ENCODE peak calls at places on chromosomes 11 and 22, in four cellular contexts. B is MM.1S, L is spleen, Q is fibroblast of lung. N is an unnamed sample. For H3K36me3 and H3K9me3, the result is how much of the 10 kb centered on the place peaks cover.

GRCh38 chr11:10382518-10382917 is 72.5 kb upstream of the AMPD3 start:
- DNase-seq in L (no peak), B (no peak), Q (no peak), N (no peak)

GRCh38 chr22:18028817-18029527 is 4.6 kb upstream of the MICAL3 start:
- DNase-seq in B (peak), Q (no peak), L (peak), N (no peak)

GRCh38 chr11:117473692-117474091 is 146.0 kb downstream of the CEP164 start:
- DNase-seq in L (no peak), Q (no peak), B (no peak), N (no peak)

GRCh38 chr22:42364641-42365336 is 67.4 kb downstream of the NFAM1 start:
- DNase-seq in L (no peak), B (no peak), Q (peak), N (no peak)

GRCh38 chr11:106087815-106088435 is 10.5 kb downstream of the AASDHPPT start:
- DNase-seq in L (no peak), B (peak), Q (peak), N (peak)

GRCh38 chr11:124307093-124307492 is 6.7 kb downstream of the OR8D1 start:
- DNase-seq in L (no peak), B (no peak), Q (no peak), N (no peak)

GRCh38 chr11:125871391-125872137 is 15.9 kb upstream of the HYLS1 start:
- DNase-seq in B (peak), L (no peak), Q (peak), N (peak)

GRCh38 chr11:129625930-129626329 is 189.7 kb upstream of the TMEM45B start:
- DNase-seq in L (no peak), B (no peak), Q (no peak), N (no peak)

GRCh38 chr22:17855891-17856290 is 81.6 kb upstream of the BID start:
- DNase-seq in L (no peak), Q (no peak), B (no peak), N (no peak)

GRCh38 chr22:20807315-20807752 is 33.4 kb downstream of the SERPIND1 start:
- DNase-seq in B (no peak), Q (peak), L (no peak), N (no peak)

GRCh38 chr11:28615542-28615941 is 507.4 kb downstream of the METTL15 start:
- DNase-seq in Q (no peak), L (no peak), B (no peak), N (no peak)

GRCh38 chr22:33328789-33329296 is 270.7 kb upstream of the SYN3 start:
- DNase-seq in B (no peak), L (no peak), Q (peak), N (no peak)

GRCh38 chr22:43828711-43829447 is 16.8 kb upstream of the EFCAB6 start:
- DNase-seq in L (peak), B (no peak), Q (peak), N (no peak)

GRCh38 chr11:117442049-117442868 is 114.6 kb downstream of the CEP164 start:
- DNase-seq in L (no peak), B (no peak), Q (no peak), N (no peak)

GRCh38 chr22:47304854-47305253 is 542.4 kb downstream of the TBC1D22A start:
- DNase-seq in L (no peak), B (no peak), Q (no peak), N (no peak)

GRCh38 chr11:83864412-83865057 is 578.4 kb upstream of the CCDC90B start:
- DNase-seq in Q (no peak), B (no peak), L (no peak), N (no peak)

GRCh38 chr11:111395749-111396148 is 16.7 kb upstream of the POU2AF1 start:
- DNase-seq in L (peak), Q (no peak), B (no peak), N (no peak)
- H3K4me3 ChIP-seq in L (no peak), Q (no peak), B (no peak), N (no peak)

GRCh38 chr11:65119670-65119995 is 2.1 kb upstream of the ZNHIT2 start:
- DNase-seq in B (no peak), Q (no peak), L (no peak), N (no peak)

GRCh38 chr11:65121447-65121864 is 478 bp downstream of the FAU start:
- DNase-seq in B (peak), Q (no peak), L (peak), N (no peak)

GRCh38 chr11:65118097-65118837 is 766 bp upstream of the ZNHIT2 start:
- DNase-seq in Q (no peak), L (peak), B (no peak), N (no peak)

GRCh38 chr11:65121865-65122696 is at the start of the genes FAU and MRPL49:
- DNase-seq in Q (peak), L (peak), B (peak), N (peak)

GRCh38 chr11:65120831-65121230 is 1.1 kb downstream of the FAU start:
- DNase-seq in L (no peak), Q (no peak), B (no peak), N (no peak)
- H3K36me3 ChIP-seq in L (under half), Q (under half), B (under half), N (under half)

GRCh38 chr11:114610984-114611944 is 15.7 kb upstream of the NXPE4 start:
- DNase-seq in L (no peak), B (no peak), Q (peak), N (no peak)
- H3K9me3 ChIP-seq in L (under half), B (under half), Q (under half), N (under half)

GRCh38 chr22:50298937-50299656 is 8.3 kb downstream of the PLXNB2 start:
- DNase-seq in B (no peak), L (no peak), Q (peak), N (no peak)

GRCh38 chr22:50297510-50298265 is 9.8 kb downstream of the PLXNB2 start:
- DNase-seq in L (no peak), B (no peak), Q (no peak), N (no peak)

GRCh38 chr22:50294319-50294656 is 13.2 kb downstream of the PLXNB2 start:
- DNase-seq in L (no peak), B (no peak), Q (no peak), N (no peak)

GRCh38 chr22:50298266-50298637 is 9.2 kb downstream of the PLXNB2 start:
- DNase-seq in B (no peak), Q (no peak), L (no peak), N (no peak)

DNA sequence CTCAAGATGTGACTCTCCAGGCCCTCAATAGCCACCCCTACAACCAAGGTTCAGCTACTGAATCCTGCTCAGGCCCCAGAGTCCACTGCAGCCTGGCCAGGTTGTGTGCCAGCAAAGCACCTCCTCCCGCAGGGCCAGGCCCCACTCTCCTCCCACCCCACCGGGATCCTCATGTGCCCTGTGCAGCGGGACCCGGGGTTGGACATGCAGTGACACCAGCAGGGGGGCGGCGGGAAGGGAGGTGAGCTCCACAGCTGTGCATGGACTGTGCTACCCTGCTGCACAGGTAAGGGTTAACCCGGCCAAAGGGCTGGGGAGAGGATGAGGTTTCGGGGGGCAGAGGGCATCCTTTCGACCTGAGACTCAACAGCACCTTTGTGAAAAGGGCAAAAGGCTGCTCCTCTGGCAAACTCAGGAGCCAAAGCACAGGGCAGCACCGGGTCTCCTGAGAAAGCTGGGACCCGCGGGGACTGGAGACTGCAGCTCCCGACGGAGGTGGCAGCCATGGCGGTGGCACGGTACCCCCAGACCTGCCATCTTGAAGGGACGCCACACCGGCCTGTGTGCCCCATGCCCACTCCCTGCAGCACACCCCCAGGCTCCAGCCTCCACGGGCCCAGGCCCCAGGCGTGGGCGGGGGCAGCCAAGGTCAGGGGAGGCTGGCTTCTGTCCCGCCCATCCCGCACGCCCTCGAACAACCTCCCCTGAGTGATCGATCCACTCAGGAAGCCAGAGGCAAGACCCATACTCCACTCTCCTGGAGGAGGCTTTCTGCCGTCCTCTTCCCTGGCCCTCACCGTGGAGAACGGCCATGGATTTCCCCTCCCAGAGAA is 10.6 kb downstream of the PLXNB2 start:
- DNase-seq in L (no peak), B (no peak), Q (no peak), N (no peak)
- H3K4me3 ChIP-seq in L (no peak), B (no peak), Q (no peak), N (no peak)

DNA sequence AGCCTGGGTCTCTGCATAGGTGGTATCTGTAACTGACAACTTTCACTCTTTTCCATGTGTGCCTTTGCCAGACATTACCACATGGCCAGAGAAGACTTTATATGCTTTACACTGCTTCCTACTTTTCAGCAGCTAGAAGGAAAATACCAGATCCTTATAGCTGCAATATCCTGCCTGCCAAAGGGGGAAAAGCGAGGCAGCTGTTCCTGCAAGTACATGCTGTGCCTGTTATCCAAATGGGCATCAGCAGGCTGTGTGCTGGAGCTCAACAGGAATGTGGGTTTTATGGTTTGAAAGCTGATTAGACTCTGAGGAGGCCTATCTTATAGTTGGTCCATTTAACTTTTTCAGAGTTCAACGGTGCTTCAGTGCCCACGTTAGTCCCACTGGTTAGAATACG is 547.1 kb downstream of the RAB38 start:
- DNase-seq in B (no peak), L (no peak), Q (no peak), N (no peak)
- H3K36me3 ChIP-seq in B (under half), L (under half), Q (under half), N (under half)

DNA sequence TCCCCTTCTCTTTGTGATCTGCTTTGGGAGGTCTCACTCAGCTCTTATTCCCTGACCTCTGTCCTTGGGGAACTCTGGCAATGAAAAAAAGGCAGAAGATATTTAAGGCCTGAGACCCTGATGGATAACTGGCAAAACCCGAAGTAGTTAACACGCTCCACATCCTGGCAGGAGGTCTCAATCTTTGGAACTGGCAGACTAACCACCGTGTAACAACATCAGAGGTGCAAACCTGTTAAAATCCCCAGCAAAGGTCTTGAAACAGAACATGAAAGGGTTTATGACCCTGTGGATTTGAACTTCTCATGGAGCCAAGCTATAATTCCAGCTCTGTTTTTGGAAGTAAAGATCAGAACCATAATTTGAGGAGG is 160.3 kb downstream of the DBX1 start:
- DNase-seq in L (no peak), Q (no peak), B (no peak), N (no peak)
- H3K9me3 ChIP-seq in L (under half), Q (under half), B (under half), N (under half)

GRCh38 chr11:118635237-118635591 is 27.8 kb downstream of the PHLDB1 start:
- DNase-seq in Q (no peak), B (no peak), L (no peak), N (no peak)

GRCh38 chr11:118633319-118633690 is 25.9 kb downstream of the PHLDB1 start:
- DNase-seq in L (no peak), B (no peak), Q (no peak), N (no peak)

GRCh38 chr11:118633979-118634378 is 26.6 kb downstream of the PHLDB1 start:
- DNase-seq in L (no peak), B (no peak), Q (peak), N (no peak)

GRCh38 chr11:118635642-118636041 is 28.2 kb downstream of the PHLDB1 start:
- DNase-seq in Q (no peak), B (no peak), L (no peak), N (no peak)

DNA sequence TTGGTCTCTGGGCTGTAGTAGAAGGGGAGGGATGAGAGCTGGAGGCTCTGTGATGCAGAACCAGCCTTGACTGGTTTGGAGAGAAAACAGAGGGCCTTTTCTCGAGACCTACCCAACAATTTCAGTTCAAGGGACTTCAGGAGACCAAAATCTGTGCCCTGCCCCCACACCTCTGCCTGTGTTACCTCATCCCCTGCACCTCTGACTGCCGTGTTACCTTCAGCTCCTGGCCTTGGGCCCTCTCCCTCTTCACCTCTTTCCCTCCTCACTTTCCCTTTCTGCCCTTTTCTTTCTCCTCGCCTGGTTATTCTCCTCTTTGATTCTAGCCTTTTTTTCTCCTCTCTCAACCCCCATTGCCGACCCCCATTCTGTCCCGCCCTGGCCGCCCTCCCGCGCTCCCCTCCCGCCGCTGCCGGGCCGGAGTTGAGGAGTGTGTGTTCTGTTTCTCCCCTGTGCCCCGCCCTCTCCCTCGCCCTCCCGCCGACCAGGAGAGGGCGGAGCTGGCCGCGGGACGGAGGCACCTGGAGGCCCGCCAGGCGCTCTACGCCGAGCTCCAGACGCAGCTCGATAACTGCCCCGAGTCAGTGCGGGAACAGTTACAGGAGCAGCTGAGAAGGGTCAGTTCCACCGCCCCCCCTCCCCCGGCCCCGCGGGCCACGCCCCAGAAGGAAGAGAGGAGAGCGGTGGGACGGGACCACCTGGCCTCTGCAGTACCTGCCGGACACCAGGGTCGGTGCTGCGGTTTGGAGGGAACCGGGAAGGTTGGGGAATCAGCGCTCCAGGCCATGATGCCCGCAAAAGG is 27.2 kb downstream of the PHLDB1 start:
- DNase-seq in Q (peak), L (no peak), B (peak), N (no peak)
- H3K4me3 ChIP-seq in Q (no peak), L (no peak), B (no peak), N (no peak)

DNA sequence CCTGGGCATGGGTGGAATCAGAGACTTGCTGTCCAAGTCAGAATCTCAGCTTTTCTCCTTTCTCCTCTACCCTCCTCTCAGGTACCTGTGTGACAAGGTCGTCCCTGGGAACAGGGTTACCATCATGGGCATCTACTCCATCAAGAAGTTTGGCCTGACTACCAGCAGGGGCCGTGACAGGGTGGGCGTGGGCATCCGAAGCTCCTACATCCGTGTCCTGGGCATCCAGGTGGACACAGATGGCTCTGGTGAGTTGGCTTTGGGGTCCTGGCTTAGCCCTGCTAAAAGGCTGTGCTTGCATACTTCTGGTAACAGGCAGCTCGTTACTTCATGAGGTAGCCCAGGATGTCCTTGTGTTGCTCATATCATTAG is 10.7 kb downstream of the MCM5 start:
- DNase-seq in L (no peak), B (no peak), Q (no peak), N (no peak)
- H3K36me3 ChIP-seq in L (half or more), B (under half), Q (under half), N (half or more)

GRCh38 chr11:48210052-48210451 is 6.6 kb upstream of the OR4B1 start:
- DNase-seq in Q (no peak), B (no peak), L (no peak), N (no peak)

DNA sequence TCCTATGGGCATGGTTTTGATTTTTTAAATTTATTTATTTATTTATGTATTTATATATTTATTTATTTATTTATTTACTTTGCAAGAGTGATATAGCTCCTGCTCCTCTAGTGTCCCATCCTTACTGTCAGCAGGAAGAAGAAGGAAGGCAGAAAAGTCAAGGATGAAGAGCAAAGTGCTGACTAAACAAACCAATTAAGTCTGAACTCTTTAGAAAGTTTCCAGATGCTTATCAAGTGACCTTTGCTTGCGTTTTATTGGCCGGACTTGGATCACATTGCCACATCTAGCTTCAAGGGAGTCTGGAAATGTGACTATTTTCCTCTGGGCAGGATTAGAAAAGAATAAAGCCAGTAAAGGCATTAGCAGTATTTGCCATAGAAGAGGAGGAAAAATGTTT is 8.7 kb upstream of the OR4B1 start:
- DNase-seq in L (no peak), B (no peak), Q (no peak), N (no peak)
- H3K9me3 ChIP-seq in L (under half), B (under half), Q (under half), N (under half)